ENCODE peak calls at places on chromosomes 3 and 15, in seven cellular contexts. V is adrenal gland, J is Calu3, T is mucosa of descending colon, C is heart left ventricle, F is cardiac fibroblast, I is RWPE1. Y is an unnamed sample.

GRCh38 chr15:53802672-53803071 is 43.2 kb upstream of the WDR72 start:
- DNase-seq in V (no peak), J (no peak), T (no peak), C (no peak), F (no peak), I (no peak), Y (no peak)

GRCh38 chr15:38148476-38148875 is 104.2 kb upstream of the SPRED1 start:
- DNase-seq in V (no peak), J (no peak), T (no peak), C (no peak), F (no peak), I (no peak), Y (no peak)

GRCh38 chr3:31288224-31288623 is 244.5 kb upstream of the STT3B start:
- DNase-seq in V (no peak), J (no peak), T (no peak), C (no peak), F (no peak), I (no peak), Y (no peak)

GRCh38 chr15:45635191-45635638 is 386 bp downstream of the SQOR start:
- DNase-seq in V (peak; percentile 55), J (peak; percentile 85), T (peak; percentile 87), C (peak; percentile 66), F (peak; percentile 21), I (no peak), Y (peak; percentile 59)

GRCh38 chr3:151008699-151009098 is 36.2 kb upstream of the CLRN1 start:
- DNase-seq in V (no peak), J (no peak), T (no peak), C (no peak), F (peak; percentile 73), I (no peak), Y (no peak)

GRCh38 chr15:64574220-64574994 is 114.0 kb downstream of the ZNF609 start:
- DNase-seq in V (no peak), J (no peak), T (no peak), C (no peak), F (peak; percentile 28), I (peak; percentile 91), Y (no peak)

GRCh38 chr15:85865070-85865684 is 70.5 kb upstream of the KLHL25 start:
- DNase-seq in V (peak; percentile 42), J (peak; percentile 39), T (no peak), C (no peak), F (peak; percentile 65), I (peak; percentile 75), Y (no peak)

GRCh38 chr3:188916934-188917391 is 254.8 kb upstream of the TPRG1 start:
- DNase-seq in V (no peak), J (no peak), T (no peak), C (no peak), F (peak; percentile 32), I (no peak), Y (no peak)

GRCh38 chr3:37546876-37547275 is 314.8 kb upstream of the CTDSPL start:
- DNase-seq in V (peak; percentile 58), J (peak; percentile 3), T (no peak), C (no peak), F (peak; percentile 43), I (peak; percentile 25), Y (no peak)

GRCh38 chr3:14279706-14280061 is 101.1 kb downstream of the LSM3 start:
- DNase-seq in V (no peak), J (no peak), T (no peak), C (no peak), F (no peak), I (no peak), Y (no peak)

GRCh38 chr3:35389907-35390306 is 249.4 kb upstream of the ARPP21 start:
- DNase-seq in V (no peak), J (no peak), T (no peak), C (no peak), F (no peak), I (no peak), Y (no peak)

GRCh38 chr15:60829416-60829815 is 350.5 kb upstream of the ICE2 start:
- DNase-seq in V (no peak), J (no peak), T (no peak), C (no peak), F (no peak), I (no peak), Y (no peak)

GRCh38 chr3:12193485-12194165 is 34.9 kb upstream of the TIMP4 start:
- DNase-seq in V (peak; percentile 69), J (peak; percentile 57), T (no peak), C (no peak), F (peak; percentile 97), I (peak; percentile 86), Y (no peak)

GRCh38 chr3:110343376-110343775 is 728.2 kb upstream of the NECTIN3 start:
- DNase-seq in V (no peak), J (peak; percentile 56), T (no peak), C (no peak), F (peak; percentile 72), I (peak; percentile 36), Y (no peak)

GRCh38 chr15:70347766-70348558 is 250.2 kb upstream of the TLE3 start:
- DNase-seq in V (no peak), J (no peak), T (no peak), C (no peak), F (no peak), I (no peak), Y (no peak)

GRCh38 chr15:90286678-90287077 is 21.2 kb downstream of the NGRN start:
- DNase-seq in V (peak; percentile 43), J (peak; percentile 30), T (no peak), C (no peak), F (peak; percentile 66), I (peak; percentile 53), Y (no peak)
- TF ChIP-seq CTCF in V (peak; percentile 40), J (peak; percentile 24), T (no peak), C (peak; percentile 30), F (no peak), I (peak; percentile 81), Y (peak; percentile 63)

GRCh38 chr15:51982013-51982769 is 10.6 kb upstream of the LEO1 start:
- DNase-seq in V (peak; percentile 45), J (peak; percentile 13), T (no peak), C (peak; percentile 22), F (peak; percentile 92), I (peak; percentile 77), Y (no peak)
- TF ChIP-seq CTCF in V (peak; percentile 45), J (peak; percentile 48), T (no peak), C (peak; percentile 57), F (peak; percentile 51), I (peak; percentile 81), Y (peak; percentile 69)

DNA sequence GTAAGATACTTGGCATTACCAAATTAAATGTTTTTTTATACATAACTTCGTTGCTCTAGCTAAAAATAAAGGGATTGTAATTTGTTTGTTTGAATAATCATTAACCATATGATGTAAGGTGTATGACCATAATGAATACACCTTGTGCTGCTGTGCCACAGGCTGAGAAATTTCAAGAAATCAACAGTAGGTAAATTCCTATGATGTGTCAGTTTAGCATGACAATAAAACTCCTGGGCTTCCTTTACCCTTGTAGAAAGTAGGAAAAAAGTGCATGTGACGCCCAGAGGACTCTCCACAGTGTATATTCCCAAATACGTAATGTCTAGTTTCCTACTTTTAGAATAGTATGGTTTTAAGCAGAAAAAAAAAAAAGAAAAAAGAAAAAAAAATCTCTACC is 208.1 kb downstream of the SATB1 start:
- DNase-seq in V (no peak), J (no peak), T (no peak), C (no peak), F (no peak), I (no peak), Y (no peak)
- TF ChIP-seq CTCF in V (no peak), J (no peak), T (no peak), C (no peak), F (no peak), I (no peak), Y (no peak)

DNA sequence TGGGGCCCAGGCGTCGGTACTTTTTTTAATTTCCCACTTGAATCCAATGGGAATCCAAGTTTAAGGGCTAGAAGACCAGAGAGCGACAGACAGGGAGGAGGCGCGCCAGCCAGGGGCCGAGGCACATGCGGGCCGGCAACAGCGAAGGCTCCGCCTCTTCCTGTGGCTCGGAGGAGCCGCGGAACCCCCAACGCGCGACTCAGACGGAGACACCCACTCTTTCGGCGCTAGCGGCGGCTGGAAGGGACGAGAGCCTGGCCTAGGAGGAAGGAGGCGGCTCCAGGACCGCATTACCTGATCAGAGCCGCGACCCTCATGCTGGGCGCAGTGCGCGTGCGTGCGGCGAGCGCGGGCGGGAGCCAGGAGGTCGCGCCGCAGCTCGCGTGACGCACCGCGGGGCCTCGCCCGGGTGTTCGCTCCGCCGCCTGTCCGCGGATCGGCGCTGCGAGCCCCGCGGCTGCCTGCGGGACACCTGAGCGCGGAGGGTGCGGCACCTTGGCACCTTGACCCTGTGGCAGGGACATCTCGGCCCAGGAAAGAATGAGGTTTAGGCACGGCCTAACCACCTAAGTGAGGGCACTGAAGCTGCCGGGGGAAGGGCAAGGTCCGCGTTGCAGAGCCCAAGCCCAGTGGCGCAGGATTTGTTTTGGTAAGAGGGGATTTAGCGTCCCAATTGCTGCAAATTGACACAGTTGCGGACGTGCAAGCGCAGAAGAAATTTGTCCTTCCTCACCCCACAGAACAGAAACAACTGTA is at the start of gene DPH6:
- DNase-seq in V (peak; percentile 85), J (peak; percentile 43), T (peak; percentile 90), C (peak; percentile 87), F (peak; percentile 91), I (peak; percentile 76), Y (peak; percentile 84)
- TF ChIP-seq CTCF in V (no peak), J (no peak), T (no peak), C (no peak), F (peak; percentile 0), I (no peak), Y (no peak)

Y was measured in natural killer cell.